ENCODE peak calls at places on chromosomes 6 and 20, in four cellular contexts. One of them, this sample, is unnamed.

GRCh38 chr6:43442935-43443334 is 12.4 kb downstream of the DLK2 start:
- DNase-seq in endodermal cell: no peak
- DNase-seq in GM12864: no peak
- DNase-seq in astrocyte of the hippocampus: no peak
- DNase-seq in this sample: no peak

GRCh38 chr6:134446228-134446848 is 128.4 kb upstream of the SGK1 start:
- DNase-seq in endodermal cell: no peak
- DNase-seq in GM12864: no peak
- DNase-seq in astrocyte of the hippocampus: peak; percentile 23
- DNase-seq in this sample: no peak

GRCh38 chr20:54199721-54200176 is 8.1 kb upstream of the PFDN4 start:
- DNase-seq in endodermal cell: peak; percentile 92
- DNase-seq in GM12864: no peak
- DNase-seq in astrocyte of the hippocampus: peak; percentile 88
- DNase-seq in this sample: peak; percentile 73

GRCh38 chr6:2957696-2958330 is 13.6 kb downstream of the SERPINB6 start:
- DNase-seq in endodermal cell: peak; percentile 38
- DNase-seq in GM12864: no peak
- DNase-seq in astrocyte of the hippocampus: no peak
- DNase-seq in this sample: no peak

GRCh38 chr6:125798734-125799510 is 8.2 kb downstream of the NCOA7 start:
- DNase-seq in endodermal cell: no peak
- DNase-seq in GM12864: peak; percentile 85
- DNase-seq in astrocyte of the hippocampus: peak; percentile 82
- DNase-seq in this sample: no peak

GRCh38 chr6:13604546-13605416 is 10.4 kb upstream of the NOL7 start:
- DNase-seq in endodermal cell: no peak
- DNase-seq in GM12864: no peak
- DNase-seq in astrocyte of the hippocampus: peak; percentile 23
- DNase-seq in this sample: no peak

GRCh38 chr20:25286917-25287316 is 39.0 kb downstream of the PYGB start:
- DNase-seq in endodermal cell: no peak
- DNase-seq in GM12864: no peak
- DNase-seq in astrocyte of the hippocampus: no peak
- DNase-seq in this sample: no peak

GRCh38 chr6:143325379-143326140 is 124.9 kb downstream of the ADAT2 start:
- DNase-seq in endodermal cell: no peak
- DNase-seq in GM12864: no peak
- DNase-seq in astrocyte of the hippocampus: peak; percentile 56
- DNase-seq in this sample: peak; percentile 29

GRCh38 chr20:36307412-36308317 is 1.5 kb downstream of the DLGAP4 start:
- DNase-seq in endodermal cell: peak; percentile 49
- DNase-seq in GM12864: no peak
- DNase-seq in astrocyte of the hippocampus: no peak
- DNase-seq in this sample: no peak

GRCh38 chr20:50980071-50980681 is 21.6 kb downstream of the MOCS3 start:
- DNase-seq in endodermal cell: no peak
- DNase-seq in GM12864: no peak
- DNase-seq in astrocyte of the hippocampus: peak; percentile 97
- DNase-seq in this sample: peak; percentile 99

GRCh38 chr6:165243801-165244200 is 65.6 kb downstream of the C6orf118 start:
- DNase-seq in endodermal cell: no peak
- DNase-seq in GM12864: no peak
- DNase-seq in astrocyte of the hippocampus: no peak
- DNase-seq in this sample: no peak